ENCODE peak calls at places on chromosomes 1 and 21, in six cellular contexts. Q is ovary, G is body of pancreas, O is GM23338, F is K562, Z is heart left ventricle. V is an unnamed sample.
A peak's percentile ranks its signal among the peaks of the same experiment; 100 is the strongest.

GRCh38 chr1:28926629-28927441 is 12.5 kb downstream of the EPB41 start:
- DNase-seq in Q (no peak), G (peak; percentile 30), O (peak; percentile 16), F (peak; percentile 91), Z (no peak), V (no peak)

GRCh38 chr1:157806431-157807149 is 13.3 kb downstream of the FCRL1 start:
- DNase-seq in Q (no peak), G (no peak), O (no peak), F (no peak), Z (no peak), V (no peak)

GRCh38 chr21:41847066-41847804 is 31.9 kb downstream of the PRDM15 start:
- DNase-seq in Q (no peak), G (no peak), O (peak; percentile 60), F (peak; percentile 63), Z (no peak), V (no peak)

GRCh38 chr1:18849252-18849651 is 10.2 kb downstream of the TAS1R2 start:
- DNase-seq in Q (no peak), G (no peak), O (no peak), F (no peak), Z (no peak), V (peak; percentile 32)

GRCh38 chr1:61182049-61182448 is 99.7 kb downstream of the NFIA start:
- DNase-seq in Q (no peak), G (peak; percentile 23), O (no peak), F (no peak), Z (no peak), V (no peak)

GRCh38 chr1:43776043-43776761 is 68.9 kb downstream of the ST3GAL3 start:
- DNase-seq in Q (no peak), G (no peak), O (no peak), F (peak; percentile 66), Z (no peak), V (no peak)

GRCh38 chr1:239337776-239338435 is 48.5 kb upstream of the CHRM3 start:
- DNase-seq in Q (no peak), G (no peak), O (no peak), F (no peak), Z (no peak), V (no peak)

GRCh38 chr1:21955474-21956281 is 18.6 kb upstream of the HSPG2 start:
- DNase-seq in Q (no peak), G (no peak), O (peak; percentile 37), F (no peak), Z (peak; percentile 54), V (no peak)

GRCh38 chr1:153742411-153743142 is 14.7 kb downstream of the INTS3 start:
- DNase-seq in Q (peak; percentile 34), G (peak; percentile 75), O (no peak), F (no peak), Z (no peak), V (no peak)

GRCh38 chr1:221093903-221094865 is 214.9 kb downstream of the HLX start:
- DNase-seq in Q (no peak), G (no peak), O (peak; percentile 10), F (no peak), Z (no peak), V (peak; percentile 25)

GRCh38 chr1:89732643-89733222 is 88.1 kb upstream of the LRRC8D start:
- DNase-seq in Q (no peak), G (no peak), O (no peak), F (no peak), Z (no peak), V (no peak)

GRCh38 chr1:201262963-201263608 is 20.2 kb upstream of the PKP1 start:
- DNase-seq in Q (no peak), G (no peak), O (no peak), F (no peak), Z (no peak), V (no peak)

GRCh38 chr1:91769698-91770232 is 116.2 kb downstream of the TGFBR3 start:
- DNase-seq in Q (no peak), G (no peak), O (no peak), F (no peak), Z (no peak), V (no peak)

GRCh38 chr1:51973587-51974474 is 16.7 kb downstream of the RAB3B start:
- DNase-seq in Q (no peak), G (no peak), O (no peak), F (no peak), Z (no peak), V (no peak)

GRCh38 chr1:50326026-50326425 is 97.2 kb downstream of the DMRTA2 start:
- DNase-seq in Q (no peak), G (no peak), O (no peak), F (no peak), Z (no peak), V (no peak)

GRCh38 chr1:42682739-42683529 is 716 bp downstream of the YBX1 start:
- DNase-seq in Q (peak; percentile 70), G (peak; percentile 79), O (peak; percentile 57), F (peak; percentile 93), Z (peak; percentile 83), V (peak; percentile 59)

GRCh38 chr1:184838374-184838995 is 83.8 kb upstream of the EDEM3 start:
- DNase-seq in Q (no peak), G (peak; percentile 72), O (no peak), F (no peak), Z (peak; percentile 44), V (no peak)

GRCh38 chr1:168728452-168729404 is at the start of gene DPT:
- DNase-seq in Q (no peak), G (peak; percentile 30), O (no peak), F (no peak), Z (peak; percentile 58), V (no peak)

GRCh38 chr1:207228987-207229386 is 92.5 kb upstream of the CD55 start:
- DNase-seq in Q (no peak), G (no peak), O (no peak), F (no peak), Z (no peak), V (no peak)

GRCh38 chr1:200153277-200154055 is 126.0 kb downstream of the NR5A2 start:
- DNase-seq in Q (no peak), G (no peak), O (no peak), F (no peak), Z (no peak), V (no peak)

GRCh38 chr1:179447489-179447888 is 81.7 kb downstream of the AXDND1 start:
- DNase-seq in Q (no peak), G (no peak), O (peak; percentile 78), F (peak; percentile 59), Z (no peak), V (peak; percentile 43)

GRCh38 chr1:114558548-114558947 is 22.9 kb downstream of the BCAS2 start:
- DNase-seq in Q (no peak), G (no peak), O (peak; percentile 56), F (peak; percentile 37), Z (no peak), V (no peak)

GRCh38 chr1:200346744-200347143 is 63.1 kb downstream of the ZNF281 start:
- DNase-seq in Q (no peak), G (no peak), O (no peak), F (no peak), Z (no peak), V (no peak)

GRCh38 chr1:39995973-39996393 is 41.0 kb downstream of the MFSD2A start:
- DNase-seq in Q (no peak), G (no peak), O (no peak), F (no peak), Z (no peak), V (no peak)

GRCh38 chr1:186139706-186140105 is 235.3 kb downstream of the TPR start:
- DNase-seq in Q (no peak), G (no peak), O (no peak), F (no peak), Z (no peak), V (no peak)
- H3K4me3 ChIP-seq in Q (no peak overlapping the region), G (no peak overlapping the region), O (no peak overlapping the region), F (no peak overlapping the region), Z (no peak overlapping the region), V (no peak overlapping the region)

GRCh38 chr1:225422795-225423517 is 4.9 kb downstream of the LBR start:
- DNase-seq in Q (no peak), G (no peak), O (no peak), F (no peak), Z (no peak), V (peak; percentile 91)
- H3K4me1 ChIP-seq in Q (peaks cover 10% of the 10 kb centered on the region), G (peaks cover 47% of the 10 kb centered on the region), O (peaks cover 30% of the 10 kb centered on the region), F (peaks cover 28% of the 10 kb centered on the region), Z (peaks cover 44% of the 10 kb centered on the region), V (peaks cover 33% of the 10 kb centered on the region)

GRCh38 chr1:147509786-147510360 is 31.4 kb upstream of the BCL9 start:
- DNase-seq in Q (peak; percentile 62), G (no peak), O (no peak), F (no peak), Z (peak; percentile 54), V (peak; percentile 80)
- H3K27me3 ChIP-seq in Q (no peaks in the 10 kb centered on the region), G (no peaks in the 10 kb centered on the region), O (no peaks in the 10 kb centered on the region), F (peaks cover 37% of the 10 kb centered on the region), Z (no peaks in the 10 kb centered on the region), V (no peaks in the 10 kb centered on the region)

DNA sequence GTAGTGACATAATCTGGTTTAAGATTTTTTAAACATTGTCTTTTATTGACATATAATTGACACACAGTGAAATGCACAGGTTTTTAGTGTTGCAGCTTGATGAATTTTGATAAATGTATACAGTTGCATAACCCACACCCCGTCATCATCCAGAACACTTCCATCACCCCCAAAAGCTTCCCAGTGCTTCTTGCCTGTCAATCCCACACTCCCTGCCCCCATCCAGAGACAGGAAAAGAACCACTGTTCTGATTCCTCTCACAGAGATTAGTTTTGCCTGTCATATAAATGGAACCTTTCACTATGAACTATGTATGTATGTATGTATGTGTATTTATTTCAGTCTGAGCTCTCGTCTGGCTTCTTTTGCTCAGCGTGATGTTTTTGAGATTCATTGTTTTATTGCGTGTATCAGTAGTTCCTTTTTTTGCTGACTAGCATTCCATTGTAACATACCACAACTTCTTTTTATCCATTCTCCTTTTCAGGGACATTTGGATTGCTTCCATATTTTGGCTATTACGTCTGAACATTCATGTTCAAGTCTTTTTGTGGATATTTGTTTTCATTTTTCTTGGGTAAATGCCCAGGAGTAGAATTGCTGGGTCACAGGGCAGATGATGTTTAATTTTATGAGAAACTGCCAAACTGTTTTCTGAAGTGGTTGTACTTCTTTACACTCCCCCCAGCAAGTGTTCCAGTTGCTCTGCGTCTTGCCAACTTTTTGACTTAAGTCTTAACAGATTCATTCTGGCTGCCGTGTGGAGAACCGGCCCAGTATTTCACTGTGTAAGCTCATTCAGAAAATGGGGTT is 8.7 kb downstream of the UBIAD1 start:
- DNase-seq in Q (peak; percentile 47), G (peak; percentile 32), O (no peak), F (no peak), Z (no peak), V (no peak)
- H3K4me3 ChIP-seq in Q (no peak overlapping the region), G (no peak overlapping the region), O (no peak overlapping the region), F (no peak overlapping the region), Z (no peak overlapping the region), V (no peak overlapping the region)

GRCh38 chr21:43345746-43346409 is 81.1 kb downstream of the SIK1 start:
- DNase-seq in Q (no peak), G (no peak), O (no peak), F (peak; percentile 53), Z (no peak), V (no peak)
- H3K4me1 ChIP-seq in Q (peaks cover 10% of the 10 kb centered on the region), G (peaks cover 30% of the 10 kb centered on the region), O (no peaks in the 10 kb centered on the region), F (no peaks in the 10 kb centered on the region), Z (peaks cover 18% of the 10 kb centered on the region), V (no peaks in the 10 kb centered on the region)

GRCh38 chr1:56644941-56645662 is at the start of gene PRKAA2:
- DNase-seq in Q (peak; percentile 38), G (peak; percentile 50), O (peak; percentile 73), F (no peak), Z (peak; percentile 72), V (peak; percentile 26)
- H3K27me3 ChIP-seq in Q (no peaks in the 10 kb centered on the region), G (no peaks in the 10 kb centered on the region), O (peaks cover 41% of the 10 kb centered on the region), F (peaks cover 15% of the 10 kb centered on the region), Z (no peaks in the 10 kb centered on the region), V (peaks cover 23% of the 10 kb centered on the region)

GRCh38 chr1:15141933-15142647 is 11.5 kb upstream of the TMEM51 start:
- DNase-seq in Q (no peak), G (peak; percentile 99), O (no peak), F (no peak), Z (peak; percentile 64), V (no peak)
- H3K4me3 ChIP-seq in Q (no peak overlapping the region), G (no peak overlapping the region), O (no peak overlapping the region), F (no peak overlapping the region), Z (no peak overlapping the region), V (no peak overlapping the region)